ENCODE peak calls at places on chromosomes 3 and 15, in six cellular contexts. J is IMR-90, R is neuronal stem cell, X is H9, S is H1, Z is mesenchymal stem cell. B is an unnamed sample.

GRCh38 chr3:36269274-36269673 is 111.0 kb upstream of the STAC start:
- DNase-seq in J (no peak), R (no peak), X (no peak), S (no peak), Z (no peak), B (no peak)

GRCh38 chr3:107523361-107524213 is 825 bp downstream of the BBX start:
- DNase-seq in J (peak), R (peak), X (peak), S (peak), Z (peak), B (peak)

GRCh38 chr3:187042874-187043458 is 96.3 kb downstream of the RPL39L start:
- DNase-seq in J (no peak), R (no peak), X (no peak), S (no peak), Z (no peak), B (no peak)

GRCh38 chr15:41955807-41956525 is 16.4 kb downstream of the EHD4 start:
- DNase-seq in J (no peak), R (no peak), X (peak), S (no peak), Z (no peak), B (no peak)

GRCh38 chr15:31745841-31746240 is 284.5 kb upstream of the CHRNA7 start:
- DNase-seq in J (no peak), R (no peak), X (no peak), S (no peak), Z (no peak), B (no peak)

GRCh38 chr15:70475439-70475781 is 287.9 kb downstream of the UACA start:
- DNase-seq in J (no peak), R (no peak), X (no peak), S (no peak), Z (no peak), B (no peak)

GRCh38 chr3:141152801-141153678 is 78.6 kb upstream of the PXYLP1 start:
- DNase-seq in J (no peak), R (no peak), X (no peak), S (no peak), Z (no peak), B (peak)

GRCh38 chr15:70196314-70197291 is 98.9 kb upstream of the TLE3 start:
- DNase-seq in J (peak), R (peak), X (peak), S (peak), Z (peak), B (peak)

GRCh38 chr15:96693990-96694517 is 363.6 kb downstream of the NR2F2 start:
- DNase-seq in J (no peak), R (no peak), X (no peak), S (no peak), Z (peak), B (no peak)

GRCh38 chr3:180909369-180910127 is 2.9 kb upstream of the FXR1 start:
- DNase-seq in J (no peak), R (no peak), X (no peak), S (no peak), Z (no peak), B (no peak)

GRCh38 chr3:27216955-27217552 is 152.1 kb downstream of the NEK10 start:
- DNase-seq in J (peak), R (no peak), X (no peak), S (no peak), Z (peak), B (no peak)

GRCh38 chr3:150348500-150348899 is 59.6 kb upstream of the TSC22D2 start:
- DNase-seq in J (peak), R (no peak), X (no peak), S (no peak), Z (peak), B (peak)

GRCh38 chr15:51726302-51727073 is 11.0 kb downstream of the LYSMD2 start:
- DNase-seq in J (peak), R (peak), X (peak), S (peak), Z (peak), B (peak)

GRCh38 chr15:48530528-48530927 is 115.0 kb downstream of the FBN1 start:
- DNase-seq in J (no peak), R (no peak), X (no peak), S (no peak), Z (no peak), B (no peak)

GRCh38 chr3:153138267-153139210 is 23.5 kb upstream of the RAP2B start:
- DNase-seq in J (peak), R (no peak), X (peak), S (no peak), Z (peak), B (peak)

GRCh38 chr3:128488636-128488994 is 4.4 kb downstream of the GATA2 start:
- DNase-seq in J (no peak), R (no peak), X (no peak), S (no peak), Z (no peak), B (no peak)

GRCh38 chr15:40050788-40051615 is 12.0 kb upstream of the SRP14 start:
- DNase-seq in J (peak), R (peak), X (peak), S (peak), Z (peak), B (no peak)

GRCh38 chr3:72909591-72909990 is 21.7 kb downstream of the GXYLT2 start:
- DNase-seq in J (no peak), R (no peak), X (no peak), S (no peak), Z (no peak), B (no peak)

GRCh38 chr3:192013110-192013509 is 552.1 kb downstream of the PYDC2 start:
- DNase-seq in J (no peak), R (no peak), X (no peak), S (no peak), Z (no peak), B (no peak)

GRCh38 chr15:89371145-89372044 is 36.8 kb upstream of the POLG start:
- DNase-seq in J (no peak), R (peak), X (peak), S (peak), Z (no peak), B (peak)

GRCh38 chr15:69628256-69629093 is 175.9 kb downstream of the RPLP1 start:
- DNase-seq in J (no peak), R (no peak), X (no peak), S (no peak), Z (no peak), B (peak)

GRCh38 chr3:31196881-31197364 is 302.5 kb upstream of the GADL1 start:
- DNase-seq in J (peak), R (no peak), X (peak), S (no peak), Z (peak), B (peak)

GRCh38 chr3:109685084-109686079 is 348.0 kb upstream of the DPPA4 start:
- DNase-seq in J (peak), R (no peak), X (no peak), S (no peak), Z (peak), B (peak)

GRCh38 chr3:17605032-17605431 is 137.4 kb downstream of the TBC1D5 start:
- DNase-seq in J (peak), R (no peak), X (no peak), S (no peak), Z (peak), B (peak)

GRCh38 chr15:77860101-77860691 is 217.3 kb downstream of the TBC1D2B start:
- DNase-seq in J (no peak), R (no peak), X (peak), S (no peak), Z (no peak), B (no peak)

GRCh38 chr15:88144921-88145320 is 111.6 kb downstream of the NTRK3 start:
- DNase-seq in J (no peak), R (no peak), X (no peak), S (no peak), Z (no peak), B (no peak)

GRCh38 chr3:50338989-50339388 is 1.6 kb downstream of the RASSF1 start:
- DNase-seq in J (no peak), R (no peak), X (no peak), S (no peak), Z (no peak), B (no peak)

GRCh38 chr3:127688416-127689265 is 15.9 kb downstream of the ABTB1 start:
- DNase-seq in J (peak), R (no peak), X (peak), S (no peak), Z (peak), B (no peak)

GRCh38 chr15:77746254-77747174 is 113.8 kb upstream of the LINGO1 start:
- DNase-seq in J (no peak), R (no peak), X (no peak), S (no peak), Z (no peak), B (no peak)

GRCh38 chr3:16808393-16809107 is 76.2 kb upstream of the PLCL2 start:
- DNase-seq in J (no peak), R (no peak), X (no peak), S (no peak), Z (no peak), B (no peak)

GRCh38 chr15:50953302-50953701 is 44.8 kb downstream of the AP4E1 start:
- DNase-seq in J (peak), R (no peak), X (no peak), S (no peak), Z (peak), B (no peak)

GRCh38 chr15:98967096-98967495 is 40.5 kb downstream of the PGPEP1L start:
- DNase-seq in J (no peak), R (no peak), X (no peak), S (no peak), Z (no peak), B (no peak)

GRCh38 chr3:57805674-57806073 is 49.6 kb downstream of the SLMAP start:
- DNase-seq in J (peak), R (no peak), X (no peak), S (no peak), Z (peak), B (peak)

GRCh38 chr3:177905895-177906511 is 630.2 kb upstream of the KCNMB2 start:
- DNase-seq in J (peak), R (no peak), X (no peak), S (no peak), Z (peak), B (peak)

GRCh38 chr3:110938629-110939028 is 133.0 kb upstream of the NECTIN3 start:
- DNase-seq in J (no peak), R (no peak), X (no peak), S (no peak), Z (no peak), B (no peak)

GRCh38 chr3:46986782-46987484 is 7.5 kb downstream of the NBEAL2 start:
- DNase-seq in J (no peak), R (no peak), X (no peak), S (no peak), Z (no peak), B (no peak)

GRCh38 chr3:188104050-188104449 is 49.9 kb upstream of the LPP start:
- DNase-seq in J (peak), R (no peak), X (no peak), S (no peak), Z (no peak), B (no peak)

GRCh38 chr3:35198857-35199256 is 440.5 kb upstream of the ARPP21 start:
- DNase-seq in J (no peak), R (no peak), X (no peak), S (no peak), Z (no peak), B (no peak)
- H4K91ac ChIP-seq in J (no peak), R (no peak), X (no peak), S (no peak), Z (no peak), B (no peak)

GRCh38 chr3:185071401-185071800 is 81.5 kb downstream of the C3orf70 start:
- DNase-seq in J (no peak), R (no peak), X (no peak), S (peak), Z (no peak), B (no peak)

GRCh38 chr3:185069583-185070030 is 83.3 kb downstream of the C3orf70 start:
- DNase-seq in J (no peak), R (peak), X (peak), S (peak), Z (no peak), B (no peak)

GRCh38 chr3:185067173-185067572 is 85.7 kb downstream of the C3orf70 start:
- DNase-seq in J (no peak), R (no peak), X (no peak), S (peak), Z (no peak), B (peak)

GRCh38 chr3:185069023-185069422 is 83.8 kb downstream of the C3orf70 start:
- DNase-seq in J (no peak), R (no peak), X (no peak), S (peak), Z (no peak), B (no peak)

DNA sequence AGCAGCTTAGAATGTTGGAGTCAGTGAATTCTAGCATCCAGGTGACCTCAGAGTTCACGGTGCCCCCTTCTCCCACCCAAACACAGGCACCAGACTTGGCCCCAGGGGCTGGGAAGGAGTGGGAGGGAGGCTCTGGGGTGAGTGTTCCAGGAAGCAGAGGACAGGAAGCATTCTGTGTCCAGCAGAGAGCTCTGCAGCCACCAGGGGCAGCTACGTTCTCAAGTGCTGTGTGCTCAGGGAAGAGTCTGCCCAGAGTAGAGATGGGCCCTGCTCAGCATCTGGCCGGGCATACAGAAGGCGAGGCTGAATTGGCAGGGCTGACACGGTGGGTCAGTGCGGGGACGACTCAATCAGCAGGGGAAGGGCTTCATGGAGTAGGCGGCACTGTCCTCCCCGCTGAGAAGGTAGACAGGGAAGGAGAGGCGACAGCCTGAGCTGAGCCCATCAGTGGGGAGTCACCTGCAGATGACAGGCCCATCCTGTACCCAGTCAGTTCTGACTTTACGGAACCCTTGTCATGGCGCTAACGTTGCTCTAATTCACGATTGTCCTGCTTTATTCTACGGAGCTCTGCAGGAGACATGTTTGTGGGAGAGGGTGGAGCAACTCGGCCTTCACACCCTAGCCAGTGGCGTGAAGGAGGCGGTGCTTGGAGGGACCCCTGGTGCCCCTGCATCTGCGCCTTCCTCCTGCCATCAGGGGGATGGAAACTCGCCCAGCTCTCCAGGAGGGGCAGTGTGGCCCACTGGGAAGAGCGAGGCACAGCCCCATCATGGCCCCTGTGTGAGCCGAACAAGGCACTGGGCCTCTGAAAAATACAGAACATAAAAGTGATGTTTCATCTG is 82.1 kb downstream of the C3orf70 start:
- DNase-seq in J (peak), R (peak), X (peak), S (peak), Z (peak), B (no peak)
- H2AFZ ChIP-seq in J (peak), R (peak), X (no peak), S (peak), Z (peak), B (no peak)

DNA sequence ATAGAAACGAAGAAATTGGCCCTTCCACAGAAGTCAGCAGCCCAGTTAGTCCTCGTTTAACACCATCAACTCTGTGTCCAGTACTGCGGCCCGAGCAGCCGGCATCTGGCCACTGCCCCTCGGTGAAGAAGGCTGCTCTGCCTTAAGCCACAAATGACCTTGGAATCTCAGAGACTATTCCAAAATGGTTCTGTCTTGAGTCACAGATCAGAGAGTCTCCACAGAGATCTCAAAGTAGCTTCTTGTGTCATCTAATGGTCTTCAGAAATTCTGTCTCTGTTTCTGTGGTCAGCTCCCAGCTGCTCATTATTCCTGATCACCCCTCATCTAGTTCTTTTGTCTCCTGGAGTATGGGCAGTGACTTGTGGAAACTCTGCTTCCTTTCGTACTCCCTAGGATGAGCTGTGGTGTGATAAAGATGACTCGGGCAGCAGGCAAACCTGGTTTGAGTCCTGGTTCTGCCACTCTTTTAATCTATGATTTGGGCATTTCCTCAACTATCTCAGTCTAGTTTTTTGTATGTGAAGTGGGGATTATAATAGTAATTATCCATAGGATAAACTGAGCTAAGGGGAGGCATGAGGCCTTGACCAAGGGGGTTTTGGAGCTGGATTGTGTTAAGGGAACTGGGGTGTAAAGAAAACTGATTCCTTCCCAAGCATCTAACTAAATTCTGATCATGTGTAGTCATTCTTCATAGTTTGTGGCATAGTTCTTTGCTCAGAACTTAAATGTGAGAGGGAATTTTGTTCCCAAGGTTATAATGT is 22.6 kb downstream of the CRTC3 start:
- DNase-seq in J (peak), R (no peak), X (no peak), S (no peak), Z (peak), B (no peak)
- H4K91ac ChIP-seq in J (peak), R (no peak), X (no peak), S (no peak), Z (no peak), B (no peak)

GRCh38 chr3:100899440-100900091 is 93.7 kb downstream of the ABI3BP start:
- DNase-seq in J (no peak), R (no peak), X (no peak), S (no peak), Z (no peak), B (no peak)
- H2AFZ ChIP-seq in J (no peak), R (no peak), X (no peak), S (no peak), Z (no peak), B (no peak)

DNA sequence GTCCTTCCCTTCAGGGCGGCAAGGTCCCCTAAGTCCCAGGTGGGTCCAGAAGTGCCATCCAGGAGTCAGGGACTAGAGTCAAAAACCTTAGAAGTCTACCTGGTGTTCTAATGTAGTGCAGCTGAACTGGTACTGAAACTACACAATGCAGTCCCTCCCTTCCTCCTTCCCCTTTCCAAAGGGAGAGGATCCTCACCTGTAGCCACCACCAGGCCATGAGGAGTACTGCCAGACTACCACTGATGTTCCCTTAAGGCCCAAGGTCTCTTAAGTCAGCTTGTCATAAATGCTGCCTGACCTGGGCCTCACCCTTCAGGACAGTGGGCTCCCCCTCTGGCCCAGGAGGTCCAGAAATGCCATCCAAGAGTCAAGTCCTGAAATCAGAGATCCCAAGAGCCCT is 98.9 kb downstream of the ULK4 start:
- DNase-seq in J (no peak), R (no peak), X (peak), S (peak), Z (no peak), B (no peak)
- H4K91ac ChIP-seq in J (no peak), R (no peak), X (no peak), S (no peak), Z (no peak), B (no peak)

GRCh38 chr3:125662675-125663074 is 67.4 kb upstream of the OSBPL11 start:
- DNase-seq in J (no peak), R (no peak), X (no peak), S (no peak), Z (no peak), B (no peak)
- H2AFZ ChIP-seq in J (no peak), R (no peak), X (no peak), S (no peak), Z (no peak), B (no peak)

DNA sequence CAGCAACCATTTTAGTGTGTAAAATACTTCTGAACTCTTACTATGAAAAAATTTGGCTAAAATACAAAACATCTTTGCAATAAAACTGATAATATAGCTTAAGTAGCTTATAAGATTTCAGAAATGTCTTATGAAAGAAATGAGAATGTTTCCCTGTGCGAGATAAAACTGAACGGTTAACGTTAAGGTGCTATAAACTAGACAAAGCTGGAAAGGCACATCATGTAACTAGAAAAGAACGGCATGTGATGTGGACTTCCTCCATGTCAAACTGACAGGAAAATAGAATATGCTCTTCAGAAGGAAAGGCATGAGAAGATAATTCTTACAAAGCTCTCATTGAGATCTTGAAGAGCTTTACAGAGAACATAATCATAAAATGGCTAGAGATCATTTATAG is 36.5 kb downstream of the NCK1 start:
- DNase-seq in J (no peak), R (no peak), X (no peak), S (no peak), Z (no peak), B (no peak)
- H4K91ac ChIP-seq in J (no peak), R (no peak), X (no peak), S (no peak), Z (no peak), B (no peak)

GRCh38 chr3:44060164-44060563 is 181.5 kb upstream of the TOPAZ1 start:
- DNase-seq in J (no peak), R (no peak), X (no peak), S (no peak), Z (no peak), B (no peak)
- H2AFZ ChIP-seq in J (no peak), R (no peak), X (no peak), S (no peak), Z (no peak), B (no peak)

GRCh38 chr15:23797747-23798157 is 110.6 kb upstream of the NDN start:
- DNase-seq in J (no peak), R (no peak), X (no peak), S (no peak), Z (no peak), B (no peak)
- H4K91ac ChIP-seq in J (no peak), R (no peak), X (no peak), S (no peak), Z (no peak), B (no peak)

GRCh38 chr3:194315965-194316361 is 35.2 kb downstream of the CPN2 start:
- DNase-seq in J (no peak), R (no peak), X (no peak), S (no peak), Z (no peak), B (no peak)
- H2AFZ ChIP-seq in J (peak), R (peak), X (no peak), S (no peak), Z (no peak), B (no peak)